ENCODE peak calls at places on chromosome 3, in six cellular contexts. One of them, this sample, is unnamed.

GRCh38 chr3:11072631-11073030 is 80.1 kb downstream of the SLC6A1 start:
- DNase-seq in substantia nigra: no peak
- DNase-seq in 8988T: no peak
- DNase-seq in hepatic stellate cell: no peak
- DNase-seq in cardiac fibroblast: no peak
- DNase-seq in GM12891: no peak
- DNase-seq in this sample: no peak

GRCh38 chr3:46976326-46977190 is at the start of gene CCDC12:
- DNase-seq in substantia nigra: peak
- DNase-seq in 8988T: peak
- DNase-seq in hepatic stellate cell: peak
- DNase-seq in cardiac fibroblast: peak
- DNase-seq in GM12891: peak
- DNase-seq in this sample: peak

GRCh38 chr3:134327594-134327975 is 46.7 kb downstream of the AMOTL2 start:
- DNase-seq in substantia nigra: no peak
- DNase-seq in 8988T: no peak
- DNase-seq in hepatic stellate cell: peak
- DNase-seq in cardiac fibroblast: no peak
- DNase-seq in GM12891: no peak
- DNase-seq in this sample: peak

GRCh38 chr3:53794597-53794996 is 51.6 kb downstream of the CHDH start:
- DNase-seq in substantia nigra: no peak
- DNase-seq in 8988T: no peak
- DNase-seq in hepatic stellate cell: peak
- DNase-seq in cardiac fibroblast: no peak
- DNase-seq in GM12891: no peak
- DNase-seq in this sample: no peak

GRCh38 chr3:170703121-170703588 is 117.3 kb upstream of the SLC7A14 start:
- DNase-seq in substantia nigra: no peak
- DNase-seq in 8988T: no peak
- DNase-seq in hepatic stellate cell: peak
- DNase-seq in cardiac fibroblast: peak
- DNase-seq in GM12891: no peak
- DNase-seq in this sample: no peak

GRCh38 chr3:129530331-129530761 is 1.9 kb downstream of the RHO start:
- DNase-seq in substantia nigra: no peak
- DNase-seq in 8988T: no peak
- DNase-seq in hepatic stellate cell: peak
- DNase-seq in cardiac fibroblast: peak
- DNase-seq in GM12891: no peak
- DNase-seq in this sample: no peak

GRCh38 chr3:33201195-33201594 is 17.4 kb downstream of the SUSD5 start:
- DNase-seq in substantia nigra: no peak
- DNase-seq in 8988T: no peak
- DNase-seq in hepatic stellate cell: no peak
- DNase-seq in cardiac fibroblast: no peak
- DNase-seq in GM12891: no peak
- DNase-seq in this sample: no peak

GRCh38 chr3:126858887-126859286 is 124.0 kb upstream of the PLXNA1 start:
- DNase-seq in substantia nigra: no peak
- DNase-seq in 8988T: peak
- DNase-seq in hepatic stellate cell: no peak
- DNase-seq in cardiac fibroblast: peak
- DNase-seq in GM12891: no peak
- DNase-seq in this sample: peak

GRCh38 chr3:36964827-36965226 is 20.0 kb upstream of the TRANK1 start:
- DNase-seq in substantia nigra: no peak
- DNase-seq in 8988T: no peak
- DNase-seq in hepatic stellate cell: no peak
- DNase-seq in cardiac fibroblast: no peak
- DNase-seq in GM12891: no peak
- DNase-seq in this sample: no peak

GRCh38 chr3:55854395-55854994 is 367.4 kb upstream of the WNT5A start:
- DNase-seq in substantia nigra: no peak
- DNase-seq in 8988T: no peak
- DNase-seq in hepatic stellate cell: no peak
- DNase-seq in cardiac fibroblast: no peak
- DNase-seq in GM12891: no peak
- DNase-seq in this sample: no peak

GRCh38 chr3:99686955-99687612 is 48.7 kb downstream of the COL8A1 start:
- DNase-seq in substantia nigra: peak
- DNase-seq in 8988T: no peak
- DNase-seq in hepatic stellate cell: peak
- DNase-seq in cardiac fibroblast: peak
- DNase-seq in GM12891: peak
- DNase-seq in this sample: peak

GRCh38 chr3:57948080-57948671 is 60.0 kb upstream of the FLNB start:
- DNase-seq in substantia nigra: no peak
- DNase-seq in 8988T: no peak
- DNase-seq in hepatic stellate cell: no peak
- DNase-seq in cardiac fibroblast: no peak
- DNase-seq in GM12891: no peak
- DNase-seq in this sample: no peak

GRCh38 chr3:107308716-107309115 is 68.5 kb upstream of the CCDC54 start:
- DNase-seq in substantia nigra: no peak
- DNase-seq in 8988T: no peak
- DNase-seq in hepatic stellate cell: no peak
- DNase-seq in cardiac fibroblast: no peak
- DNase-seq in GM12891: no peak
- DNase-seq in this sample: no peak

GRCh38 chr3:160796089-160796812 is 40.2 kb downstream of the PPM1L start:
- DNase-seq in substantia nigra: no peak
- DNase-seq in 8988T: no peak
- DNase-seq in hepatic stellate cell: no peak
- DNase-seq in cardiac fibroblast: no peak
- DNase-seq in GM12891: no peak
- DNase-seq in this sample: no peak

GRCh38 chr3:44915702-44916438 is 41.5 kb downstream of the TGM4 start:
- DNase-seq in substantia nigra: no peak
- DNase-seq in 8988T: peak
- DNase-seq in hepatic stellate cell: peak
- DNase-seq in cardiac fibroblast: peak
- DNase-seq in GM12891: no peak
- DNase-seq in this sample: no peak

GRCh38 chr3:5426094-5426883 is 238.8 kb downstream of the EDEM1 start:
- DNase-seq in substantia nigra: peak
- DNase-seq in 8988T: peak
- DNase-seq in hepatic stellate cell: peak
- DNase-seq in cardiac fibroblast: peak
- DNase-seq in GM12891: peak
- DNase-seq in this sample: peak

GRCh38 chr3:176739169-176739568 is 458.1 kb downstream of the TBL1XR1 start:
- DNase-seq in substantia nigra: no peak
- DNase-seq in 8988T: no peak
- DNase-seq in hepatic stellate cell: no peak
- DNase-seq in cardiac fibroblast: no peak
- DNase-seq in GM12891: no peak
- DNase-seq in this sample: no peak

GRCh38 chr3:96007650-96008195 is 806.7 kb upstream of the EPHA6 start:
- DNase-seq in substantia nigra: no peak
- DNase-seq in 8988T: no peak
- DNase-seq in hepatic stellate cell: no peak
- DNase-seq in cardiac fibroblast: no peak
- DNase-seq in GM12891: no peak
- DNase-seq in this sample: no peak

GRCh38 chr3:28022916-28023315 is 218.5 kb upstream of the CMC1 start:
- DNase-seq in substantia nigra: no peak
- DNase-seq in 8988T: no peak
- DNase-seq in hepatic stellate cell: no peak
- DNase-seq in cardiac fibroblast: no peak
- DNase-seq in GM12891: no peak
- DNase-seq in this sample: no peak

GRCh38 chr3:58575986-58576652 is 1.1 kb downstream of the FAM107A start:
- DNase-seq in substantia nigra: no peak
- DNase-seq in 8988T: no peak
- DNase-seq in hepatic stellate cell: no peak
- DNase-seq in cardiac fibroblast: peak
- DNase-seq in GM12891: no peak
- DNase-seq in this sample: no peak

GRCh38 chr3:73192036-73192738 is 130.7 kb downstream of the EBLN2 start:
- DNase-seq in substantia nigra: no peak
- DNase-seq in 8988T: no peak
- DNase-seq in hepatic stellate cell: no peak
- DNase-seq in cardiac fibroblast: no peak
- DNase-seq in GM12891: no peak
- DNase-seq in this sample: peak

GRCh38 chr3:195054311-195054710 is 216.6 kb downstream of the XXYLT1 start:
- DNase-seq in substantia nigra: no peak
- DNase-seq in 8988T: no peak
- DNase-seq in hepatic stellate cell: no peak
- DNase-seq in cardiac fibroblast: no peak
- DNase-seq in GM12891: no peak
- DNase-seq in this sample: no peak

GRCh38 chr3:192494176-192494575 is 233.2 kb downstream of the FGF12 start:
- DNase-seq in substantia nigra: no peak
- DNase-seq in 8988T: no peak
- DNase-seq in hepatic stellate cell: no peak
- DNase-seq in cardiac fibroblast: peak
- DNase-seq in GM12891: no peak
- DNase-seq in this sample: no peak

GRCh38 chr3:194381460-194381875 is 11.9 kb upstream of the LRRC15 start:
- DNase-seq in substantia nigra: no peak
- DNase-seq in 8988T: no peak
- DNase-seq in hepatic stellate cell: no peak
- DNase-seq in cardiac fibroblast: no peak
- DNase-seq in GM12891: no peak
- DNase-seq in this sample: peak

GRCh38 chr3:196501316-196502064 is 2.1 kb downstream of the RNF168 start:
- DNase-seq in substantia nigra: no peak
- DNase-seq in 8988T: no peak
- DNase-seq in hepatic stellate cell: no peak
- DNase-seq in cardiac fibroblast: peak
- DNase-seq in GM12891: no peak
- DNase-seq in this sample: peak

GRCh38 chr3:154059798-154060197 is 61.4 kb upstream of the ARHGEF26 start:
- DNase-seq in substantia nigra: no peak
- DNase-seq in 8988T: no peak
- DNase-seq in hepatic stellate cell: no peak
- DNase-seq in cardiac fibroblast: peak
- DNase-seq in GM12891: no peak
- DNase-seq in this sample: no peak

GRCh38 chr3:42728056-42728455 is 25.5 kb upstream of the HHATL start:
- DNase-seq in substantia nigra: peak
- DNase-seq in 8988T: no peak
- DNase-seq in hepatic stellate cell: no peak
- DNase-seq in cardiac fibroblast: no peak
- DNase-seq in GM12891: no peak
- DNase-seq in this sample: no peak

GRCh38 chr3:109553573-109554371 is 216.4 kb upstream of the DPPA4 start:
- DNase-seq in substantia nigra: no peak
- DNase-seq in 8988T: no peak
- DNase-seq in hepatic stellate cell: no peak
- DNase-seq in cardiac fibroblast: no peak
- DNase-seq in GM12891: no peak
- DNase-seq in this sample: no peak

GRCh38 chr3:59302442-59302841 is 252.6 kb upstream of the CFAP20DC start:
- DNase-seq in substantia nigra: no peak
- DNase-seq in 8988T: no peak
- DNase-seq in hepatic stellate cell: no peak
- DNase-seq in cardiac fibroblast: no peak
- DNase-seq in GM12891: no peak
- DNase-seq in this sample: no peak

GRCh38 chr3:23664459-23664858 is 141.3 kb upstream of the UBE2E1 start:
- DNase-seq in substantia nigra: no peak
- DNase-seq in 8988T: no peak
- DNase-seq in hepatic stellate cell: no peak
- DNase-seq in cardiac fibroblast: no peak
- DNase-seq in GM12891: no peak
- DNase-seq in this sample: no peak

GRCh38 chr3:10457560-10457959 is 47.8 kb downstream of the ATP2B2 start:
- DNase-seq in substantia nigra: no peak
- DNase-seq in 8988T: no peak
- DNase-seq in hepatic stellate cell: no peak
- DNase-seq in cardiac fibroblast: no peak
- DNase-seq in GM12891: no peak
- DNase-seq in this sample: no peak

GRCh38 chr3:46904303-46905190 is 27.0 kb downstream of the PTH1R start:
- DNase-seq in substantia nigra: no peak
- DNase-seq in 8988T: no peak
- DNase-seq in hepatic stellate cell: no peak
- DNase-seq in cardiac fibroblast: no peak
- DNase-seq in GM12891: no peak
- DNase-seq in this sample: no peak